ENCODE peak calls at places on chromosome 1, in eight cellular contexts. H, B, X, S, N, C, P and J are unnamed samples.
A peak's percentile ranks its signal among the peaks of the same experiment; 100 is the strongest.

GRCh38 chr1:91803847-91804545 is 82.0 kb downstream of the TGFBR3 start:
- DNase-seq in B (peak; percentile 68), P (no peak), X (peak; percentile 85), S (no peak), H (no peak), C (peak; percentile 81), N (no peak), J (no peak)

GRCh38 chr1:229192031-229192430 is 78.9 kb upstream of the RAB4A start:
- DNase-seq in X (no peak), C (peak; percentile 69), H (no peak), N (no peak), P (no peak), S (peak; percentile 66), B (no peak), J (no peak)

GRCh38 chr1:54402896-54403295 is 3.3 kb downstream of the SSBP3 start:
- DNase-seq in C (peak; percentile 91), S (no peak), P (no peak), H (no peak), X (no peak), B (no peak), N (no peak), J (no peak)

GRCh38 chr1:115705085-115706008 is 63.2 kb downstream of the CASQ2 start:
- DNase-seq in B (no peak), X (no peak), C (no peak), N (no peak), P (no peak), S (no peak), H (no peak), J (no peak)

GRCh38 chr1:19640363-19641316 is 3.5 kb upstream of the NBL1 start:
- DNase-seq in X (no peak), P (no peak), B (no peak), H (peak; percentile 45), N (no peak), S (peak; percentile 56), C (peak; percentile 81), J (peak; percentile 62)

GRCh38 chr1:14915356-14916054 is 238.0 kb upstream of the TMEM51 start:
- DNase-seq in X (no peak), B (no peak), C (peak; percentile 33), S (peak; percentile 42), N (no peak), P (no peak), H (peak; percentile 43), J (no peak)

GRCh38 chr1:12157366-12158231 is 9.2 kb upstream of the TNFRSF1B start:
- DNase-seq in N (no peak), H (no peak), X (no peak), P (no peak), S (no peak), B (no peak), C (no peak), J (no peak)

GRCh38 chr1:165717918-165718515 is 19.7 kb upstream of the ALDH9A1 start:
- DNase-seq in X (no peak), B (peak; percentile 6), H (peak; percentile 59), P (no peak), N (no peak), S (peak; percentile 81), C (peak; percentile 66), J (no peak)

GRCh38 chr1:167208624-167208976 is 12.1 kb upstream of the POU2F1 start:
- DNase-seq in H (no peak), N (no peak), X (no peak), S (no peak), B (no peak), P (no peak), C (no peak), J (no peak)

GRCh38 chr1:196877964-196878363 is 9.9 kb upstream of the CFHR4 start:
- DNase-seq in S (peak; percentile 20), H (peak; percentile 16), X (no peak), B (no peak), P (no peak), C (no peak), N (no peak), J (no peak)

GRCh38 chr1:6077506-6077905 is 31.8 kb downstream of the KCNAB2 start:
- DNase-seq in B (no peak), P (no peak), N (no peak), X (no peak), S (no peak), H (no peak), C (no peak), J (no peak)

GRCh38 chr1:92705456-92705855 is 79.5 kb downstream of the EVI5 start:
- DNase-seq in X (no peak), S (peak; percentile 40), B (no peak), P (no peak), C (no peak), H (no peak), N (no peak), J (no peak)

GRCh38 chr1:77504986-77505385 is 177.5 kb downstream of the ZZZ3 start:
- DNase-seq in S (peak; percentile 75), N (no peak), H (no peak), P (no peak), B (no peak), C (no peak), X (no peak), J (no peak)

GRCh38 chr1:196393742-196394141 is 214.5 kb downstream of the KCNT2 start:
- DNase-seq in S (peak; percentile 76), X (no peak), P (no peak), N (no peak), B (no peak), C (peak; percentile 9), H (no peak), J (peak; percentile 66)